ENCODE peak calls at places on chromosomes 11 and 22, in ten cellular contexts. One of them, this sample, is unnamed.

GRCh38 chr22:19522190-19522880 is 1.9 kb downstream of the CLDN5 start:
- DNase-seq in AG04450: no peak
- DNase-seq in coronary artery: no peak
- DNase-seq in right atrium auricular region: no peak
- DNase-seq in heart right ventricle: peak
- DNase-seq in mesothelial cell of epicardium: no peak
- DNase-seq in adrenal gland: no peak
- DNase-seq in astrocyte of the spinal cord: no peak
- DNase-seq in colonic mucosa: no peak
- DNase-seq in MM.1S: no peak
- DNase-seq in this sample: no peak

GRCh38 chr22:23197836-23198235 is 17.5 kb downstream of the BCR start:
- DNase-seq in AG04450: no peak
- DNase-seq in coronary artery: no peak
- DNase-seq in right atrium auricular region: no peak
- DNase-seq in heart right ventricle: no peak
- DNase-seq in mesothelial cell of epicardium: no peak
- DNase-seq in adrenal gland: no peak
- DNase-seq in astrocyte of the spinal cord: no peak
- DNase-seq in colonic mucosa: no peak
- DNase-seq in MM.1S: no peak
- DNase-seq in this sample: no peak

GRCh38 chr11:38060930-38061329 is 1462.9 kb upstream of the RAG2 start:
- DNase-seq in AG04450: no peak
- DNase-seq in coronary artery: no peak
- DNase-seq in right atrium auricular region: no peak
- DNase-seq in heart right ventricle: no peak
- DNase-seq in mesothelial cell of epicardium: no peak
- DNase-seq in adrenal gland: no peak
- DNase-seq in astrocyte of the spinal cord: no peak
- DNase-seq in colonic mucosa: no peak
- DNase-seq in MM.1S: no peak
- DNase-seq in this sample: no peak

GRCh38 chr22:46058591-46059519 is 81.9 kb upstream of the WNT7B start:
- DNase-seq in AG04450: no peak
- DNase-seq in coronary artery: peak
- DNase-seq in right atrium auricular region: no peak
- DNase-seq in heart right ventricle: peak
- DNase-seq in mesothelial cell of epicardium: no peak
- DNase-seq in adrenal gland: peak
- DNase-seq in astrocyte of the spinal cord: peak
- DNase-seq in colonic mucosa: no peak
- DNase-seq in MM.1S: no peak
- DNase-seq in this sample: no peak

GRCh38 chr11:101211407-101211975 is 81.9 kb upstream of the PGR start:
- DNase-seq in AG04450: no peak
- DNase-seq in coronary artery: no peak
- DNase-seq in right atrium auricular region: no peak
- DNase-seq in heart right ventricle: no peak
- DNase-seq in mesothelial cell of epicardium: no peak
- DNase-seq in adrenal gland: no peak
- DNase-seq in astrocyte of the spinal cord: peak
- DNase-seq in colonic mucosa: no peak
- DNase-seq in MM.1S: no peak
- DNase-seq in this sample: no peak

GRCh38 chr11:2439820-2440219 is 4.5 kb downstream of the TRPM5 start:
- DNase-seq in AG04450: no peak
- DNase-seq in coronary artery: no peak
- DNase-seq in right atrium auricular region: no peak
- DNase-seq in heart right ventricle: no peak
- DNase-seq in mesothelial cell of epicardium: no peak
- DNase-seq in adrenal gland: no peak
- DNase-seq in astrocyte of the spinal cord: no peak
- DNase-seq in colonic mucosa: no peak
- DNase-seq in MM.1S: no peak
- DNase-seq in this sample: no peak

GRCh38 chr11:75782540-75783263 is 14.1 kb downstream of the DGAT2 start:
- DNase-seq in AG04450: no peak
- DNase-seq in coronary artery: no peak
- DNase-seq in right atrium auricular region: no peak
- DNase-seq in heart right ventricle: no peak
- DNase-seq in mesothelial cell of epicardium: no peak
- DNase-seq in adrenal gland: no peak
- DNase-seq in astrocyte of the spinal cord: no peak
- DNase-seq in colonic mucosa: no peak
- DNase-seq in MM.1S: no peak
- DNase-seq in this sample: no peak

GRCh38 chr22:17871726-17872458 is 97.6 kb upstream of the BID start:
- DNase-seq in AG04450: no peak
- DNase-seq in coronary artery: no peak
- DNase-seq in right atrium auricular region: no peak
- DNase-seq in heart right ventricle: peak
- DNase-seq in mesothelial cell of epicardium: no peak
- DNase-seq in adrenal gland: no peak
- DNase-seq in astrocyte of the spinal cord: no peak
- DNase-seq in colonic mucosa: no peak
- DNase-seq in MM.1S: no peak
- DNase-seq in this sample: no peak

GRCh38 chr22:43891360-43892182 is at the start of gene PNPLA5:
- DNase-seq in AG04450: no peak
- DNase-seq in coronary artery: no peak
- DNase-seq in right atrium auricular region: no peak
- DNase-seq in heart right ventricle: no peak
- DNase-seq in mesothelial cell of epicardium: no peak
- DNase-seq in adrenal gland: no peak
- DNase-seq in astrocyte of the spinal cord: no peak
- DNase-seq in colonic mucosa: no peak
- DNase-seq in MM.1S: no peak
- DNase-seq in this sample: peak

GRCh38 chr11:104957280-104957679 is 11.1 kb downstream of the CASP4 start:
- DNase-seq in AG04450: no peak
- DNase-seq in coronary artery: no peak
- DNase-seq in right atrium auricular region: no peak
- DNase-seq in heart right ventricle: no peak
- DNase-seq in mesothelial cell of epicardium: no peak
- DNase-seq in adrenal gland: no peak
- DNase-seq in astrocyte of the spinal cord: no peak
- DNase-seq in colonic mucosa: no peak
- DNase-seq in MM.1S: no peak
- DNase-seq in this sample: no peak

GRCh38 chr22:42977574-42977973 is 37.4 kb downstream of the PACSIN2 start:
- DNase-seq in AG04450: no peak
- DNase-seq in coronary artery: no peak
- DNase-seq in right atrium auricular region: no peak
- DNase-seq in heart right ventricle: no peak
- DNase-seq in mesothelial cell of epicardium: no peak
- DNase-seq in adrenal gland: peak
- DNase-seq in astrocyte of the spinal cord: no peak
- DNase-seq in colonic mucosa: no peak
- DNase-seq in MM.1S: no peak
- DNase-seq in this sample: no peak

GRCh38 chr11:130408901-130409300 is 19.5 kb downstream of the ADAMTS8 start:
- DNase-seq in AG04450: no peak
- DNase-seq in coronary artery: no peak
- DNase-seq in right atrium auricular region: no peak
- DNase-seq in heart right ventricle: no peak
- DNase-seq in mesothelial cell of epicardium: no peak
- DNase-seq in adrenal gland: no peak
- DNase-seq in astrocyte of the spinal cord: no peak
- DNase-seq in colonic mucosa: no peak
- DNase-seq in MM.1S: no peak
- DNase-seq in this sample: no peak

GRCh38 chr11:45209904-45210699 is 63.7 kb downstream of the PRDM11 start:
- DNase-seq in AG04450: no peak
- DNase-seq in coronary artery: peak
- DNase-seq in right atrium auricular region: peak
- DNase-seq in heart right ventricle: peak
- DNase-seq in mesothelial cell of epicardium: peak
- DNase-seq in adrenal gland: peak
- DNase-seq in astrocyte of the spinal cord: peak
- DNase-seq in colonic mucosa: peak
- DNase-seq in MM.1S: no peak
- DNase-seq in this sample: no peak

GRCh38 chr11:91495837-91496236 is 728.8 kb upstream of the FAT3 start:
- DNase-seq in AG04450: no peak
- DNase-seq in coronary artery: no peak
- DNase-seq in right atrium auricular region: no peak
- DNase-seq in heart right ventricle: no peak
- DNase-seq in mesothelial cell of epicardium: no peak
- DNase-seq in adrenal gland: no peak
- DNase-seq in astrocyte of the spinal cord: no peak
- DNase-seq in colonic mucosa: no peak
- DNase-seq in MM.1S: no peak
- DNase-seq in this sample: no peak

GRCh38 chr11:125114518-125114917 is 3.1 kb upstream of the TMEM218 start:
- DNase-seq in AG04450: no peak
- DNase-seq in coronary artery: no peak
- DNase-seq in right atrium auricular region: no peak
- DNase-seq in heart right ventricle: no peak
- DNase-seq in mesothelial cell of epicardium: no peak
- DNase-seq in adrenal gland: no peak
- DNase-seq in astrocyte of the spinal cord: no peak
- DNase-seq in colonic mucosa: no peak
- DNase-seq in MM.1S: peak
- DNase-seq in this sample: no peak

GRCh38 chr11:129785383-129786111 is 30.1 kb upstream of the TMEM45B start:
- DNase-seq in AG04450: no peak
- DNase-seq in coronary artery: no peak
- DNase-seq in right atrium auricular region: no peak
- DNase-seq in heart right ventricle: no peak
- DNase-seq in mesothelial cell of epicardium: no peak
- DNase-seq in adrenal gland: no peak
- DNase-seq in astrocyte of the spinal cord: no peak
- DNase-seq in colonic mucosa: no peak
- DNase-seq in MM.1S: no peak
- DNase-seq in this sample: no peak

DNA sequence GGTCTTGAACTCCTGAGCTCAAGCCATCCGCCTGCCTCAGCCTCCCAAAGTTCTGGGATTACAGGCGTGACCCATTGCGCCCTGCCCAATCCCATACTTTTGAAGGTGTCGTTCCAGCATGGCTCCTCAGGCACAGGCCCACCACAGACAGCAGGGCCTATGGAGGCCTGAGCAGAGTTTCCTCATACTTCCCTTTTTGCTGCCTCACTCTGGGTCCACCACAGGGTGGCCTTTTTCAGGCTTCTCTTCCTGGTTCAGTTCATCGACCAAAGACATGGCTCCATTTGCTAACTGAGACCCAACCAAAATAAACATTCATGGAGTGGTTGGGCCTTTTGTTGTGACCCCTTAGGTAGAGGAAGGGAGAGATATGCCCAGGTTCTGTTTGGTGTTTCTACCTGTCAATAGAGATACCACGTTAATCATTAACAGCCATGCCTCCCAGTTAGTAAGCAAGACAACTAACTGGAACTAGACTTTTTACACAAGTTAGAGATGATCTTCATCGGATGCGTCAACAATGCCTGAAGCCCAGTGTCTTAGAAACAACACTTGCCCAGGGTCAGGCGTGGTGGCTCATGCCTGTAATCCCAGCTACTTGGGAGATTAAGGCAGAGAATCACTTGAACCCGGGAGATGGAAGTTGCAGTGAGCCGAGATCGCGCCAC is 35.1 kb downstream of the TRIOBP start:
- DNase-seq in AG04450: no peak
- DNase-seq in coronary artery: no peak
- DNase-seq in right atrium auricular region: no peak
- DNase-seq in heart right ventricle: no peak
- DNase-seq in mesothelial cell of epicardium: no peak
- DNase-seq in adrenal gland: no peak
- DNase-seq in astrocyte of the spinal cord: no peak
- DNase-seq in colonic mucosa: peak
- DNase-seq in MM.1S: no peak
- DNase-seq in this sample: no peak
- TF ChIP-seq CTCF in AG04450: peak
- TF ChIP-seq CTCF in coronary artery: no peak
- TF ChIP-seq CTCF in right atrium auricular region: no peak
- TF ChIP-seq CTCF in heart right ventricle: no peak
- TF ChIP-seq CTCF in mesothelial cell of epicardium: no peak
- TF ChIP-seq CTCF in adrenal gland: no peak
- TF ChIP-seq CTCF in astrocyte of the spinal cord: no peak
- TF ChIP-seq CTCF in colonic mucosa: no peak
- TF ChIP-seq CTCF in MM.1S: no peak
- TF ChIP-seq CTCF in this sample: no peak

DNA sequence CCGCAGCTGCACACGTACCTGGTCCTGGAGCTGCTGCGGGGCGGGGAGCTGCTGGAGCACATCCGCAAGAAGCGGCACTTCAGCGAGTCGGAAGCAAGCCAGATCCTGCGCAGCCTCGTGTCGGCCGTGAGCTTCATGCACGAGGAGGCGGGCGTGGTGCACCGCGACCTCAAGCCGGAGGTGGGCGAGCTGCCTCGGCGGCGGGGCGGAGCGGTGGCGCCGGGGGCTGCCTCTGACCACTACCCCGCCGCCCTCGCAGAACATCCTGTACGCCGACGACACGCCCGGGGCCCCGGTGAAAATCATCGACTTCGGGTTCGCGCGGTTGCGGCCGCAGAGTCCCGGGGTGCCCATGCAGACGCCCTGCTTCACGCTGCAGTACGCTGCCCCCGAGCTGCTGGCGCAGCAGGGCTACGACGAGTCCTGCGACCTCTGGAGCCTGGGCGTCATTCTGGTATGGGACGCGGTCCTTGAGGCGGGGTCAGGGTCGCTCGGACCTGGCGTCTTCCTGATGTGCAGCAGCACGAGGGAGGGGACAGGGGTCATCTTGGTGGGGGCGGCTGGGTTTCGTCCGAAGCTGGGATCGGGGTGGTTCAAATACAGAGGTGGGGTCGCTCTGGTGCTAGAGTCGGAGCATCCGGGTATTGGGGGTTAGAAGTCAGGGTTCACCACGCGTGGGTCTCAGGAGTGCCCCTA is 10.6 kb downstream of the RPS6KA4 start:
- DNase-seq in AG04450: no peak
- DNase-seq in coronary artery: no peak
- DNase-seq in right atrium auricular region: no peak
- DNase-seq in heart right ventricle: no peak
- DNase-seq in mesothelial cell of epicardium: no peak
- DNase-seq in adrenal gland: no peak
- DNase-seq in astrocyte of the spinal cord: no peak
- DNase-seq in colonic mucosa: no peak
- DNase-seq in MM.1S: no peak
- DNase-seq in this sample: no peak
- TF ChIP-seq CTCF in AG04450: no peak
- TF ChIP-seq CTCF in coronary artery: no peak
- TF ChIP-seq CTCF in right atrium auricular region: no peak
- TF ChIP-seq CTCF in heart right ventricle: no peak
- TF ChIP-seq CTCF in mesothelial cell of epicardium: no peak
- TF ChIP-seq CTCF in adrenal gland: no peak
- TF ChIP-seq CTCF in astrocyte of the spinal cord: no peak
- TF ChIP-seq CTCF in colonic mucosa: no peak
- TF ChIP-seq CTCF in MM.1S: no peak
- TF ChIP-seq CTCF in this sample: no peak

GRCh38 chr11:114938799-114939198 is 260.5 kb downstream of the NXPE2 start:
- DNase-seq in AG04450: no peak
- DNase-seq in coronary artery: no peak
- DNase-seq in right atrium auricular region: no peak
- DNase-seq in heart right ventricle: no peak
- DNase-seq in mesothelial cell of epicardium: no peak
- DNase-seq in adrenal gland: no peak
- DNase-seq in astrocyte of the spinal cord: no peak
- DNase-seq in colonic mucosa: no peak
- DNase-seq in MM.1S: no peak
- DNase-seq in this sample: no peak
- TF ChIP-seq CTCF in AG04450: no peak
- TF ChIP-seq CTCF in coronary artery: no peak
- TF ChIP-seq CTCF in right atrium auricular region: no peak
- TF ChIP-seq CTCF in heart right ventricle: no peak
- TF ChIP-seq CTCF in mesothelial cell of epicardium: no peak
- TF ChIP-seq CTCF in adrenal gland: no peak
- TF ChIP-seq CTCF in astrocyte of the spinal cord: no peak
- TF ChIP-seq CTCF in colonic mucosa: no peak
- TF ChIP-seq CTCF in MM.1S: no peak
- TF ChIP-seq CTCF in this sample: no peak

GRCh38 chr11:134531331-134532135 is 119.5 kb upstream of the B3GAT1 start:
- DNase-seq in AG04450: no peak
- DNase-seq in coronary artery: peak
- DNase-seq in right atrium auricular region: peak
- DNase-seq in heart right ventricle: peak
- DNase-seq in mesothelial cell of epicardium: peak
- DNase-seq in adrenal gland: peak
- DNase-seq in astrocyte of the spinal cord: no peak
- DNase-seq in colonic mucosa: peak
- DNase-seq in MM.1S: no peak
- DNase-seq in this sample: no peak
- TF ChIP-seq CTCF in AG04450: no peak
- TF ChIP-seq CTCF in coronary artery: no peak
- TF ChIP-seq CTCF in right atrium auricular region: no peak
- TF ChIP-seq CTCF in heart right ventricle: no peak
- TF ChIP-seq CTCF in mesothelial cell of epicardium: no peak
- TF ChIP-seq CTCF in adrenal gland: no peak
- TF ChIP-seq CTCF in astrocyte of the spinal cord: no peak
- TF ChIP-seq CTCF in colonic mucosa: no peak
- TF ChIP-seq CTCF in MM.1S: no peak
- TF ChIP-seq CTCF in this sample: no peak

This sample was measured in D721Med.